ENCODE peak calls at places on chromosome 14, in seven cellular contexts. L, V, R, G, N, O and D are unnamed samples.

GRCh38 chr14:103518416-103519042 is 4.1 kb downstream of the CKB start:
- DNase-seq in L (peak; percentile 89), V (peak; percentile 43), R (peak; percentile 89), G (no peak), N (peak; percentile 95), O (peak; percentile 84), D (peak; percentile 30)

GRCh38 chr14:73460691-73461127 is 2.4 kb upstream of the NUMB start:
- DNase-seq in L (no peak), V (no peak), R (no peak), G (no peak), N (no peak), O (no peak), D (no peak)

GRCh38 chr14:34593740-34594375 is 36.1 kb downstream of the SNX6 start:
- DNase-seq in L (no peak), V (no peak), R (no peak), G (no peak), N (no peak), O (no peak), D (no peak)

GRCh38 chr14:21825147-21825743 is 151.6 kb upstream of the OR4E1 start:
- DNase-seq in L (peak; percentile 17), V (peak; percentile 43), R (peak; percentile 63), G (peak; percentile 77), N (peak; percentile 32), O (peak; percentile 69), D (peak; percentile 51)

GRCh38 chr14:62015945-62016344 is 253.7 kb downstream of the SNAPC1 start:
- DNase-seq in L (no peak), V (no peak), R (no peak), G (no peak), N (no peak), O (no peak), D (no peak)

GRCh38 chr14:34766611-34767010 is 52.2 kb upstream of the CFL2 start:
- DNase-seq in L (no peak), V (no peak), R (no peak), G (no peak), N (no peak), O (no peak), D (no peak)

GRCh38 chr14:64671591-64671990 is 32.6 kb upstream of the PLEKHG3 start:
- DNase-seq in L (peak; percentile 65), V (no peak), R (no peak), G (peak; percentile 71), N (peak; percentile 61), O (no peak), D (peak; percentile 66)

GRCh38 chr14:101907619-101908018 is 56.8 kb upstream of the DYNC1H1 start:
- DNase-seq in L (no peak), V (no peak), R (no peak), G (no peak), N (no peak), O (no peak), D (no peak)

GRCh38 chr14:95117937-95118726 is 39.2 kb downstream of the DICER1 start:
- DNase-seq in L (no peak), V (no peak), R (no peak), G (no peak), N (no peak), O (no peak), D (no peak)

GRCh38 chr14:88023658-88024187 is 18.8 kb downstream of the GPR65 start:
- DNase-seq in L (peak; percentile 4), V (no peak), R (no peak), G (peak; percentile 27), N (peak; percentile 8), O (no peak), D (peak; percentile 22)

GRCh38 chr14:96160913-96161310 is 43.7 kb upstream of the BDKRB2 start:
- DNase-seq in L (no peak), V (no peak), R (no peak), G (no peak), N (no peak), O (peak; percentile 14), D (no peak)

GRCh38 chr14:97726661-97727060 is 929.5 kb downstream of the VRK1 start:
- DNase-seq in L (no peak), V (no peak), R (no peak), G (no peak), N (no peak), O (no peak), D (no peak)

GRCh38 chr14:69241577-69241976 is 18.4 kb upstream of the GALNT16 start:
- DNase-seq in L (no peak), V (no peak), R (no peak), G (no peak), N (no peak), O (no peak), D (no peak)

GRCh38 chr14:32560213-32560857 is 231.2 kb downstream of the AKAP6 start:
- DNase-seq in L (peak; percentile 45), V (no peak), R (peak; percentile 51), G (peak; percentile 57), N (peak; percentile 20), O (peak; percentile 63), D (peak; percentile 7)

GRCh38 chr14:80447396-80447795 is 236.1 kb upstream of the DIO2 start:
- DNase-seq in L (no peak), V (no peak), R (no peak), G (no peak), N (no peak), O (no peak), D (no peak)

GRCh38 chr14:64891839-64892375 is 12.2 kb upstream of the SPTB start:
- DNase-seq in L (peak; percentile 55), V (peak; percentile 2), R (no peak), G (peak; percentile 75), N (no peak), O (no peak), D (peak; percentile 52)

GRCh38 chr14:89477391-89477790 is 60.4 kb upstream of the FOXN3 start:
- DNase-seq in L (no peak), V (no peak), R (no peak), G (no peak), N (no peak), O (no peak), D (no peak)

GRCh38 chr14:80634106-80634758 is 307.3 kb downstream of the CEP128 start:
- DNase-seq in L (no peak), V (no peak), R (no peak), G (no peak), N (no peak), O (no peak), D (no peak)

GRCh38 chr14:52917732-52918131 is 33.1 kb downstream of the FERMT2 start:
- DNase-seq in L (no peak), V (no peak), R (no peak), G (no peak), N (no peak), O (no peak), D (no peak)

GRCh38 chr14:71243697-71244096 is 336.4 kb downstream of the PCNX1 start:
- DNase-seq in L (no peak), V (no peak), R (no peak), G (no peak), N (no peak), O (no peak), D (no peak)

GRCh38 chr14:102215071-102215470 is 75.4 kb downstream of the WDR20 start:
- DNase-seq in L (no peak), V (no peak), R (no peak), G (no peak), N (no peak), O (no peak), D (no peak)

GRCh38 chr14:22291406-22291805 is 297.6 kb downstream of the DAD1 start:
- DNase-seq in L (no peak), V (no peak), R (no peak), G (no peak), N (no peak), O (no peak), D (no peak)

GRCh38 chr14:41607966-41608663 is 1.4 kb downstream of the LRFN5 start:
- DNase-seq in L (no peak), V (no peak), R (peak; percentile 38), G (no peak), N (peak; percentile 15), O (peak; percentile 40), D (no peak)

GRCh38 chr14:44979740-44980346 is 17.9 kb downstream of the TOGARAM1 start:
- DNase-seq in L (no peak), V (no peak), R (no peak), G (no peak), N (no peak), O (no peak), D (no peak)

GRCh38 chr14:36856095-36856878 is 194.6 kb downstream of the PAX9 start:
- DNase-seq in L (no peak), V (no peak), R (no peak), G (no peak), N (peak; percentile 28), O (no peak), D (no peak)

GRCh38 chr14:22391908-22392307 is 197.1 kb downstream of the DAD1 start:
- DNase-seq in L (peak; percentile 70), V (no peak), R (peak; percentile 54), G (no peak), N (peak; percentile 26), O (peak; percentile 69), D (no peak)

GRCh38 chr14:99148131-99148530 is 123.9 kb downstream of the BCL11B start:
- DNase-seq in L (no peak), V (no peak), R (no peak), G (no peak), N (no peak), O (no peak), D (no peak)

GRCh38 chr14:59679872-59680271 is 103.3 kb upstream of the CCDC175 start:
- DNase-seq in L (no peak), V (no peak), R (no peak), G (peak; percentile 5), N (no peak), O (no peak), D (no peak)

GRCh38 chr14:89500303-89500702 is 83.3 kb upstream of the FOXN3 start:
- DNase-seq in L (no peak), V (no peak), R (no peak), G (no peak), N (no peak), O (no peak), D (no peak)

GRCh38 chr14:42437809-42438208 is 831.1 kb downstream of the LRFN5 start:
- DNase-seq in L (no peak), V (no peak), R (no peak), G (no peak), N (no peak), O (no peak), D (no peak)

GRCh38 chr14:95220663-95221231 is 63.4 kb upstream of the DICER1 start:
- DNase-seq in L (no peak), V (no peak), R (no peak), G (no peak), N (no peak), O (no peak), D (no peak)

GRCh38 chr14:75452900-75453816 is 25.3 kb downstream of the JDP2 start:
- DNase-seq in L (no peak), V (no peak), R (peak; percentile 84), G (no peak), N (peak; percentile 37), O (peak; percentile 94), D (no peak)

GRCh38 chr14:30786701-30787100 is 87.7 kb upstream of the COCH start:
- DNase-seq in L (no peak), V (no peak), R (no peak), G (no peak), N (no peak), O (no peak), D (no peak)

GRCh38 chr14:75982724-75983358 is 1.0 kb upstream of the TGFB3 start:
- DNase-seq in L (no peak), V (peak; percentile 46), R (no peak), G (no peak), N (peak; percentile 77), O (no peak), D (no peak)

GRCh38 chr14:58299665-58300202 is 1.4 kb downstream of the ARID4A start:
- DNase-seq in L (no peak), V (no peak), R (no peak), G (no peak), N (peak; percentile 5), O (no peak), D (no peak)

GRCh38 chr14:64806202-64806861 is 73.4 kb downstream of the SPTB start:
- DNase-seq in L (no peak), V (no peak), R (no peak), G (no peak), N (no peak), O (no peak), D (no peak)